ENCODE peak calls at places on chromosomes 3 and 15, in ten cellular contexts. One of them, this sample, is unnamed.

GRCh38 chr3:25505581-25505980 is 77.5 kb downstream of the RARB start:
- DNase-seq in ureter: no peak
- DNase-seq in esophagus squamous epithelium: no peak
- DNase-seq in Right ventricle myocardium superior: no peak
- DNase-seq in skeletal muscle cell: no peak
- DNase-seq in mesendoderm: no peak
- DNase-seq in head of caudate nucleus: peak; percentile 45
- DNase-seq in right lobe of liver: no peak
- DNase-seq in memory B cell: no peak
- DNase-seq in activated gamma-delta T cell treated with Interleukin-2 at 50 U/mL for 16 hours: no peak
- DNase-seq in this sample: no peak

GRCh38 chr3:134325722-134326121 is 48.5 kb downstream of the AMOTL2 start:
- DNase-seq in ureter: no peak
- DNase-seq in esophagus squamous epithelium: no peak
- DNase-seq in Right ventricle myocardium superior: no peak
- DNase-seq in skeletal muscle cell: no peak
- DNase-seq in mesendoderm: no peak
- DNase-seq in head of caudate nucleus: no peak
- DNase-seq in right lobe of liver: no peak
- DNase-seq in memory B cell: no peak
- DNase-seq in activated gamma-delta T cell treated with Interleukin-2 at 50 U/mL for 16 hours: no peak
- DNase-seq in this sample: no peak

GRCh38 chr15:59247364-59247763 is 40.7 kb downstream of the LDHAL6B start:
- DNase-seq in ureter: peak; percentile 54
- DNase-seq in esophagus squamous epithelium: no peak
- DNase-seq in Right ventricle myocardium superior: no peak
- DNase-seq in skeletal muscle cell: peak; percentile 32
- DNase-seq in mesendoderm: peak; percentile 83
- DNase-seq in head of caudate nucleus: peak; percentile 55
- DNase-seq in right lobe of liver: peak; percentile 35
- DNase-seq in memory B cell: peak; percentile 56
- DNase-seq in activated gamma-delta T cell treated with Interleukin-2 at 50 U/mL for 16 hours: peak; percentile 57
- DNase-seq in this sample: peak; percentile 89

GRCh38 chr15:20351448-20351961 is 190.1 kb downstream of the GOLGA6L6 start:
- DNase-seq in ureter: peak; percentile 44
- DNase-seq in esophagus squamous epithelium: no peak
- DNase-seq in Right ventricle myocardium superior: peak; percentile 50
- DNase-seq in skeletal muscle cell: no peak
- DNase-seq in mesendoderm: no peak
- DNase-seq in head of caudate nucleus: no peak
- DNase-seq in right lobe of liver: peak; percentile 23
- DNase-seq in memory B cell: no peak
- DNase-seq in activated gamma-delta T cell treated with Interleukin-2 at 50 U/mL for 16 hours: no peak
- DNase-seq in this sample: peak; percentile 48

GRCh38 chr3:171374661-171375285 is 85.4 kb downstream of the TNIK start:
- DNase-seq in ureter: no peak
- DNase-seq in esophagus squamous epithelium: no peak
- DNase-seq in Right ventricle myocardium superior: no peak
- DNase-seq in skeletal muscle cell: no peak
- DNase-seq in mesendoderm: peak; percentile 83
- DNase-seq in head of caudate nucleus: no peak
- DNase-seq in right lobe of liver: no peak
- DNase-seq in memory B cell: no peak
- DNase-seq in activated gamma-delta T cell treated with Interleukin-2 at 50 U/mL for 16 hours: no peak
- DNase-seq in this sample: no peak

GRCh38 chr3:14938964-14939363 is 8.4 kb upstream of the NR2C2 start:
- DNase-seq in ureter: no peak
- DNase-seq in esophagus squamous epithelium: no peak
- DNase-seq in Right ventricle myocardium superior: no peak
- DNase-seq in skeletal muscle cell: no peak
- DNase-seq in mesendoderm: no peak
- DNase-seq in head of caudate nucleus: no peak
- DNase-seq in right lobe of liver: no peak
- DNase-seq in memory B cell: no peak
- DNase-seq in activated gamma-delta T cell treated with Interleukin-2 at 50 U/mL for 16 hours: no peak
- DNase-seq in this sample: no peak

GRCh38 chr15:47407692-47408091 is 309.6 kb upstream of the SEMA6D start:
- DNase-seq in ureter: no peak
- DNase-seq in esophagus squamous epithelium: no peak
- DNase-seq in Right ventricle myocardium superior: no peak
- DNase-seq in skeletal muscle cell: no peak
- DNase-seq in mesendoderm: peak; percentile 82
- DNase-seq in head of caudate nucleus: no peak
- DNase-seq in right lobe of liver: no peak
- DNase-seq in memory B cell: no peak
- DNase-seq in activated gamma-delta T cell treated with Interleukin-2 at 50 U/mL for 16 hours: no peak
- DNase-seq in this sample: peak; percentile 82

GRCh38 chr3:150237490-150237889 is 170.6 kb upstream of the TSC22D2 start:
- DNase-seq in ureter: no peak
- DNase-seq in esophagus squamous epithelium: no peak
- DNase-seq in Right ventricle myocardium superior: no peak
- DNase-seq in skeletal muscle cell: no peak
- DNase-seq in mesendoderm: no peak
- DNase-seq in head of caudate nucleus: peak; percentile 67
- DNase-seq in right lobe of liver: peak; percentile 50
- DNase-seq in memory B cell: no peak
- DNase-seq in activated gamma-delta T cell treated with Interleukin-2 at 50 U/mL for 16 hours: no peak
- DNase-seq in this sample: no peak

GRCh38 chr3:60756231-60756630 is 495.0 kb downstream of the FHIT start:
- DNase-seq in ureter: no peak
- DNase-seq in esophagus squamous epithelium: no peak
- DNase-seq in Right ventricle myocardium superior: no peak
- DNase-seq in skeletal muscle cell: no peak
- DNase-seq in mesendoderm: no peak
- DNase-seq in head of caudate nucleus: no peak
- DNase-seq in right lobe of liver: no peak
- DNase-seq in memory B cell: no peak
- DNase-seq in activated gamma-delta T cell treated with Interleukin-2 at 50 U/mL for 16 hours: no peak
- DNase-seq in this sample: no peak

GRCh38 chr3:62965311-62965710 is 90.1 kb upstream of the CADPS start:
- DNase-seq in ureter: no peak
- DNase-seq in esophagus squamous epithelium: no peak
- DNase-seq in Right ventricle myocardium superior: no peak
- DNase-seq in skeletal muscle cell: no peak
- DNase-seq in mesendoderm: no peak
- DNase-seq in head of caudate nucleus: no peak
- DNase-seq in right lobe of liver: no peak
- DNase-seq in memory B cell: no peak
- DNase-seq in activated gamma-delta T cell treated with Interleukin-2 at 50 U/mL for 16 hours: no peak
- DNase-seq in this sample: no peak

GRCh38 chr3:15796771-15797599 is 794 bp downstream of the ANKRD28 start:
- DNase-seq in ureter: no peak
- DNase-seq in esophagus squamous epithelium: no peak
- DNase-seq in Right ventricle myocardium superior: no peak
- DNase-seq in skeletal muscle cell: peak; percentile 57
- DNase-seq in mesendoderm: peak; percentile 60
- DNase-seq in head of caudate nucleus: peak; percentile 52
- DNase-seq in right lobe of liver: no peak
- DNase-seq in memory B cell: no peak
- DNase-seq in activated gamma-delta T cell treated with Interleukin-2 at 50 U/mL for 16 hours: no peak
- DNase-seq in this sample: peak; percentile 62

GRCh38 chr3:115595611-115596010 is 27.7 kb upstream of the GAP43 start:
- DNase-seq in ureter: no peak
- DNase-seq in esophagus squamous epithelium: no peak
- DNase-seq in Right ventricle myocardium superior: no peak
- DNase-seq in skeletal muscle cell: peak; percentile 28
- DNase-seq in mesendoderm: no peak
- DNase-seq in head of caudate nucleus: no peak
- DNase-seq in right lobe of liver: no peak
- DNase-seq in memory B cell: no peak
- DNase-seq in activated gamma-delta T cell treated with Interleukin-2 at 50 U/mL for 16 hours: no peak
- DNase-seq in this sample: no peak

GRCh38 chr15:57610130-57610529 is 18.4 kb downstream of the MYZAP start:
- DNase-seq in ureter: peak; percentile 86
- DNase-seq in esophagus squamous epithelium: no peak
- DNase-seq in Right ventricle myocardium superior: peak; percentile 85
- DNase-seq in skeletal muscle cell: peak; percentile 33
- DNase-seq in mesendoderm: peak; percentile 29
- DNase-seq in head of caudate nucleus: no peak
- DNase-seq in right lobe of liver: no peak
- DNase-seq in memory B cell: no peak
- DNase-seq in activated gamma-delta T cell treated with Interleukin-2 at 50 U/mL for 16 hours: no peak
- DNase-seq in this sample: no peak

GRCh38 chr3:32166654-32167053 is 60.2 kb downstream of the GPD1L start:
- DNase-seq in ureter: no peak
- DNase-seq in esophagus squamous epithelium: no peak
- DNase-seq in Right ventricle myocardium superior: no peak
- DNase-seq in skeletal muscle cell: no peak
- DNase-seq in mesendoderm: no peak
- DNase-seq in head of caudate nucleus: no peak
- DNase-seq in right lobe of liver: no peak
- DNase-seq in memory B cell: no peak
- DNase-seq in activated gamma-delta T cell treated with Interleukin-2 at 50 U/mL for 16 hours: no peak
- DNase-seq in this sample: no peak

GRCh38 chr3:71581981-71582611 is 1.4 kb downstream of the FOXP1 start:
- DNase-seq in ureter: peak; percentile 67
- DNase-seq in esophagus squamous epithelium: no peak
- DNase-seq in Right ventricle myocardium superior: peak; percentile 76
- DNase-seq in skeletal muscle cell: no peak
- DNase-seq in mesendoderm: peak; percentile 84
- DNase-seq in head of caudate nucleus: peak; percentile 63
- DNase-seq in right lobe of liver: peak; percentile 71
- DNase-seq in memory B cell: peak; percentile 39
- DNase-seq in activated gamma-delta T cell treated with Interleukin-2 at 50 U/mL for 16 hours: peak; percentile 9
- DNase-seq in this sample: peak; percentile 88

GRCh38 chr3:127491323-127491722 is 99.2 kb downstream of the TPRA1 start:
- DNase-seq in ureter: peak; percentile 17
- DNase-seq in esophagus squamous epithelium: no peak
- DNase-seq in Right ventricle myocardium superior: no peak
- DNase-seq in skeletal muscle cell: no peak
- DNase-seq in mesendoderm: no peak
- DNase-seq in head of caudate nucleus: no peak
- DNase-seq in right lobe of liver: no peak
- DNase-seq in memory B cell: no peak
- DNase-seq in activated gamma-delta T cell treated with Interleukin-2 at 50 U/mL for 16 hours: no peak
- DNase-seq in this sample: no peak

GRCh38 chr3:55167586-55168317 is 239.9 kb upstream of the LRTM1 start:
- DNase-seq in ureter: no peak
- DNase-seq in esophagus squamous epithelium: no peak
- DNase-seq in Right ventricle myocardium superior: no peak
- DNase-seq in skeletal muscle cell: no peak
- DNase-seq in mesendoderm: no peak
- DNase-seq in head of caudate nucleus: no peak
- DNase-seq in right lobe of liver: no peak
- DNase-seq in memory B cell: no peak
- DNase-seq in activated gamma-delta T cell treated with Interleukin-2 at 50 U/mL for 16 hours: no peak
- DNase-seq in this sample: no peak

GRCh38 chr3:13301295-13301987 is 118.7 kb downstream of the NUP210 start:
- DNase-seq in ureter: no peak
- DNase-seq in esophagus squamous epithelium: no peak
- DNase-seq in Right ventricle myocardium superior: peak; percentile 25
- DNase-seq in skeletal muscle cell: peak; percentile 15
- DNase-seq in mesendoderm: peak; percentile 96
- DNase-seq in head of caudate nucleus: peak; percentile 87
- DNase-seq in right lobe of liver: no peak
- DNase-seq in memory B cell: no peak
- DNase-seq in activated gamma-delta T cell treated with Interleukin-2 at 50 U/mL for 16 hours: no peak
- DNase-seq in this sample: peak; percentile 92

GRCh38 chr15:35547775-35548364 is 1.9 kb upstream of the DPH6 start:
- DNase-seq in ureter: no peak
- DNase-seq in esophagus squamous epithelium: no peak
- DNase-seq in Right ventricle myocardium superior: no peak
- DNase-seq in skeletal muscle cell: no peak
- DNase-seq in mesendoderm: peak; percentile 90
- DNase-seq in head of caudate nucleus: no peak
- DNase-seq in right lobe of liver: no peak
- DNase-seq in memory B cell: no peak
- DNase-seq in activated gamma-delta T cell treated with Interleukin-2 at 50 U/mL for 16 hours: no peak
- DNase-seq in this sample: peak; percentile 91

GRCh38 chr3:69370156-69370944 is 15.5 kb downstream of the FRMD4B start:
- DNase-seq in ureter: peak; percentile 59
- DNase-seq in esophagus squamous epithelium: no peak
- DNase-seq in Right ventricle myocardium superior: peak; percentile 92
- DNase-seq in skeletal muscle cell: no peak
- DNase-seq in mesendoderm: no peak
- DNase-seq in head of caudate nucleus: peak; percentile 81
- DNase-seq in right lobe of liver: peak; percentile 46
- DNase-seq in memory B cell: no peak
- DNase-seq in activated gamma-delta T cell treated with Interleukin-2 at 50 U/mL for 16 hours: peak; percentile 19
- DNase-seq in this sample: no peak

GRCh38 chr3:102449341-102449740 is 14.5 kb downstream of the ZPLD1 start:
- DNase-seq in ureter: no peak
- DNase-seq in esophagus squamous epithelium: no peak
- DNase-seq in Right ventricle myocardium superior: no peak
- DNase-seq in skeletal muscle cell: no peak
- DNase-seq in mesendoderm: no peak
- DNase-seq in head of caudate nucleus: no peak
- DNase-seq in right lobe of liver: no peak
- DNase-seq in memory B cell: no peak
- DNase-seq in activated gamma-delta T cell treated with Interleukin-2 at 50 U/mL for 16 hours: no peak
- DNase-seq in this sample: no peak